ENCODE peak calls at places on chromosomes 1 and 21, in nine cellular contexts. C is MM.1S, S is HCT116, K is GM23338, V is PC-3, I is OCI-LY7, X is hepatocyte, D is GM23248, E is SK-N-SH. O is an unnamed sample.
A peak's percentile ranks its signal among the peaks of the same experiment; 100 is the strongest.

GRCh38 chr1:12478612-12478985 is 139.4 kb downstream of the DHRS3 start:
- DNase-seq in C (no peak), S (no peak), K (no peak), V (no peak), I (no peak), X (no peak), D (no peak), E (no peak), O (no peak)

GRCh38 chr1:113928129-113928949 is 785 bp upstream of the HIPK1 start:
- DNase-seq in C (peak; percentile 36), S (no peak), K (no peak), V (peak; percentile 31), I (peak; percentile 57), X (peak; percentile 24), D (peak; percentile 56), E (no peak), O (no peak)

GRCh38 chr1:52554756-52555155 is 1.9 kb upstream of the TUT4 start:
- DNase-seq in C (no peak), S (no peak), K (peak; percentile 30), V (no peak), I (no peak), X (peak; percentile 28), D (peak; percentile 61), E (no peak), O (peak; percentile 42)

GRCh38 chr1:94247146-94248094 is 10.0 kb upstream of the ARHGAP29 start:
- DNase-seq in C (peak; percentile 49), S (peak; percentile 67), K (peak; percentile 89), V (peak; percentile 92), I (no peak), X (peak; percentile 92), D (peak; percentile 79), E (peak; percentile 96), O (peak; percentile 96)

GRCh38 chr1:18160290-18160942 is 52.8 kb downstream of the IGSF21 start:
- DNase-seq in C (no peak), S (no peak), K (no peak), V (no peak), I (no peak), X (no peak), D (no peak), E (no peak), O (no peak)

GRCh38 chr1:82944192-82944591 is 1054.7 kb downstream of the TTLL7 start:
- DNase-seq in C (no peak), S (no peak), K (no peak), V (no peak), I (no peak), X (no peak), D (no peak), E (no peak), O (no peak)

GRCh38 chr1:55974714-55975441 is 604.5 kb downstream of the PLPP3 start:
- DNase-seq in C (no peak), S (no peak), K (no peak), V (peak; percentile 50), I (no peak), X (no peak), D (peak; percentile 83), E (no peak), O (no peak)

GRCh38 chr1:90045853-90046563 is 51.1 kb downstream of the ZNF326 start:
- DNase-seq in C (peak; percentile 11), S (peak; percentile 8), K (peak; percentile 67), V (peak; percentile 50), I (peak; percentile 29), X (peak; percentile 49), D (peak; percentile 38), E (peak; percentile 39), O (peak; percentile 51)

GRCh38 chr1:151054971-151055547 is 4.4 kb downstream of the CDC42SE1 start:
- DNase-seq in C (no peak), S (no peak), K (no peak), V (no peak), I (no peak), X (no peak), D (no peak), E (no peak), O (no peak)

GRCh38 chr1:151056574-151056973 is 2.8 kb downstream of the CDC42SE1 start:
- DNase-seq in C (no peak), S (no peak), K (no peak), V (no peak), I (no peak), X (peak; percentile 50), D (no peak), E (no peak), O (no peak)

GRCh38 chr1:151058682-151059341 is 610 bp downstream of the CDC42SE1 start:
- DNase-seq in C (no peak), S (no peak), K (peak; percentile 76), V (peak; percentile 92), I (peak; percentile 20), X (peak; percentile 72), D (peak; percentile 52), E (peak; percentile 53), O (peak; percentile 46)

GRCh38 chr1:151056149-151056548 is 3.3 kb downstream of the CDC42SE1 start:
- DNase-seq in C (peak; percentile 71), S (no peak), K (no peak), V (no peak), I (no peak), X (no peak), D (peak; percentile 28), E (no peak), O (no peak)

DNA sequence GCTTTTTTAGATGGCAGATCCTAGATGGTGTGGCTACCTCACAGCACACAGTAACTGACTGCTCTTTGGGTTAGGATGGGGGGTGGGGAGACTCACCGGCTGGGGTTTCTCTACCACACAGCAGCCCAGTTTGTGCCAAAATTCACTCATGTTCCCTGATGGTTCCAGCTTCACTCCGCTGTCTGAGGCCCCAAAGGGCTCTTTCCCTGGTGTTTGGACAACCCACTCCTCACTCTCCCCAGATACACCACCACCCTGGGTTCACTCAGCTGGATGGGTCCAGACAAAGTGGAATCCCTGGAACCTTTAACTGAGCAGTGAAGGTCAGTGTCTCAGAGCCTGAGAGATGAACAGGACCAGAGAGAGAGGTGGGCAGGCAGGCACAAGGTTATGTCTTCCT is 3.8 kb downstream of the CDC42SE1 start:
- DNase-seq in C (no peak), S (no peak), K (no peak), V (no peak), I (no peak), X (no peak), D (no peak), E (no peak), O (no peak)
- H3K4me1 ChIP-seq in C (peaks cover 39% of the 10 kb centered on the region), S (peaks cover 41% of the 10 kb centered on the region), K (peaks cover 15% of the 10 kb centered on the region), V (peaks cover 22% of the 10 kb centered on the region), I (peaks cover 24% of the 10 kb centered on the region), X (peaks cover 25% of the 10 kb centered on the region), D (peaks cover 25% of the 10 kb centered on the region), E (peaks cover 7% of the 10 kb centered on the region), O (peaks cover 7% of the 10 kb centered on the region)

DNA sequence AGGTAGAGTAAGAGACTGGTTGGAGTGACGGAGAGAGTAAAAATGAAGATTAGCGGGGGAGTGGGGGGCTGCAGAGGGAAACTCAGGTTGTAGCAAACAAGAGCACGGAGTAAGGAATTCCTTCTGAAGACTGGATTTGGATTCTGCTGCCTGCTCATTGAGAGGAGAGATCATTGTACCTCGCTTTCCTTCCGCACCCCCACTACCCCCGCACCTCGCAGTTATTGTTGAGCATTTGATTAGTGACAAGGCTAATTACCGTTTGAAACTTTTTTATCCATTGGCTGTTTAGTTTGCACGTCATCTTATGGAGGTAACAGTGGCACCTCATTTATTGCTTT is 463 bp downstream of the PRPF3 start:
- DNase-seq in C (no peak), S (no peak), K (no peak), V (no peak), I (peak; percentile 6), X (no peak), D (no peak), E (peak; percentile 18), O (no peak)
- H2AFZ ChIP-seq in C (peak overlapping the region; percentile 93), S (no peak overlapping the region), K (peak overlapping the region; percentile 79), V (peak overlapping the region; percentile 79), I (peak overlapping the region; percentile 77), X (peak overlapping the region; percentile 68), D (peak overlapping the region; percentile 87), E (peak overlapping the region; percentile 92), O (peak overlapping the region; percentile 82)

GRCh38 chr1:16922466-16922865 is 735 bp downstream of the CROCC start:
- DNase-seq in C (no peak), S (no peak), K (no peak), V (no peak), I (no peak), X (no peak), D (no peak), E (peak; percentile 52), O (no peak)

GRCh38 chr1:16920951-16921350 is 780 bp upstream of the CROCC start:
- DNase-seq in C (no peak), S (no peak), K (no peak), V (no peak), I (no peak), X (no peak), D (no peak), E (peak; percentile 11), O (no peak)

GRCh38 chr1:16924216-16924918 is 2.6 kb downstream of the CROCC start:
- DNase-seq in C (no peak), S (no peak), K (no peak), V (no peak), I (no peak), X (no peak), D (no peak), E (peak; percentile 41), O (no peak)

GRCh38 chr1:16922885-16923431 is 1.2 kb downstream of the CROCC start:
- DNase-seq in C (no peak), S (no peak), K (peak; percentile 46), V (no peak), I (no peak), X (no peak), D (no peak), E (peak; percentile 58), O (no peak)

DNA sequence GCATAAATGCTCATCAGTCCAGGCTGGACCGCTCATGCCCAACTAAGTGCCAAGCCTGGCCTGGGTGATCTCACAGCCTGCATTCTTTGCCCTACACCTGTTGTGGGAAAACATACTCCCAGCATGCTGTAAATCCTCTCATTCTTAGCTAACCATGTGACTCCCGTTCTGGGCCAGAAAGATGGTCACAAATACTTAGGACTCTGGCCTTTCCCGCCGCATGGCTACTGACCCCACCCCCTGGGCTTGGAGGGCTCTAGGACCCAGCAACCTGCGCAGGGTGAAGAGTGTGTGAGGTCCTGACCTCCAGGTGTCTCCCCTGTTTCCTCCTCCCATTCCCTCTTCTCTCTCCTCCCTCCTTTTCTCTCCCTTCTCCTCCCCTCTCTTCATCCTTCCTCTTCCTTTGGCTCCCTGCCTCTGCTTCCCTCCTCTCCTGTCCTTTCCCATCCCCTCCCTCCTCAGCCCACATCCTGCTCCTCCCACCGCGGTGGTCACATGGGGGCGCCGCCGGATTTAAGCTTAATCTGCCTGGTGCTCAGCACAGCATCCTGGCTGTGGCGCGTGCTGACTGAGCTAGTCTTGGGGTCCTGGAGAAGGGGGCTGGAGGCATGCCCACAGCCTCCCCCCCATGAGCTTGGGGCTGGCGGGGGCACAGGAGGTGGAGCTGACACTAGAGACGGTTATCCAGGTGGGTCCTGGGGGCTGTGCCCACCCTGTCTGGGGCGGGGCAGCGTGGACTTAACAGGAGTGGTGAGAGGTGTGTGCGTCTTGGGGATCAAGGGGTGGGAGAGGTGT is at the start of gene CROCC:
- DNase-seq in C (no peak), S (no peak), K (peak; percentile 100), V (no peak), I (peak; percentile 82), X (peak; percentile 57), D (no peak), E (peak; percentile 93), O (peak; percentile 94)
- TF ChIP-seq EZH2phosphoT487 in C (no peak), S (no peak), K (no peak), V (no peak), I (no peak), X (no peak), D (no peak), E (no peak), O (no peak)

GRCh38 chr21:46284722-46285121 is 689 bp downstream of the MCM3AP start:
- DNase-seq in C (no peak), S (no peak), K (no peak), V (no peak), I (no peak), X (no peak), D (no peak), E (no peak), O (no peak)

GRCh38 chr21:46286668-46286982 is 483 bp downstream of the YBEY start:
- DNase-seq in C (no peak), S (no peak), K (no peak), V (no peak), I (no peak), X (no peak), D (no peak), E (no peak), O (peak; percentile 21)

GRCh38 chr21:46285206-46285661 is at the start of gene MCM3AP:
- DNase-seq in C (no peak), S (no peak), K (no peak), V (no peak), I (no peak), X (no peak), D (no peak), E (no peak), O (no peak)

GRCh38 chr21:46285761-46286667 is at the start of gene YBEY:
- DNase-seq in C (peak; percentile 98), S (peak; percentile 81), K (peak; percentile 96), V (peak; percentile 92), I (peak; percentile 92), X (peak; percentile 96), D (peak; percentile 96), E (peak; percentile 98), O (peak; percentile 96)

GRCh38 chr21:46284077-46284644 is 1.2 kb downstream of the MCM3AP start:
- DNase-seq in C (peak; percentile 4), S (no peak), K (no peak), V (peak; percentile 42), I (no peak), X (no peak), D (no peak), E (no peak), O (no peak)
- H3K4me1 ChIP-seq in C (peaks cover 22% of the 10 kb centered on the region), S (peaks cover 17% of the 10 kb centered on the region), K (peaks cover 49% of the 10 kb centered on the region), V (peaks cover 30% of the 10 kb centered on the region), I (peaks cover 33% of the 10 kb centered on the region), X (peaks cover 27% of the 10 kb centered on the region), D (peaks cover 37% of the 10 kb centered on the region), E (peaks cover 25% of the 10 kb centered on the region), O (peaks cover 22% of the 10 kb centered on the region)